ENCODE peak calls at places on chromosomes 13 and 19, in seven cellular contexts. One of them, this sample, is unnamed.

GRCh38 chr19:39430675-39431593 is 4.8 kb downstream of the RPS16 start:
- DNase-seq in testis: no peak
- DNase-seq in fibroblast of lung: peak; percentile 100
- DNase-seq in heart right ventricle: peak; percentile 48
- DNase-seq in BE2C: no peak
- DNase-seq in tibial nerve: no peak
- DNase-seq in mucosa of descending colon: peak; percentile 61
- DNase-seq in this sample: peak; percentile 59

GRCh38 chr19:8209965-8210659 is 942 bp downstream of the CERS4 start:
- DNase-seq in mucosa of descending colon: peak; percentile 57
- DNase-seq in fibroblast of lung: no peak
- DNase-seq in BE2C: no peak
- DNase-seq in testis: no peak
- DNase-seq in tibial nerve: no peak
- DNase-seq in heart right ventricle: peak; percentile 14
- DNase-seq in this sample: no peak

GRCh38 chr19:45798995-45799517 is 6.4 kb upstream of the DMWD start:
- DNase-seq in tibial nerve: peak; percentile 65
- DNase-seq in heart right ventricle: peak; percentile 60
- DNase-seq in fibroblast of lung: peak; percentile 79
- DNase-seq in BE2C: peak; percentile 70
- DNase-seq in testis: peak; percentile 74
- DNase-seq in mucosa of descending colon: no peak
- DNase-seq in this sample: peak; percentile 62

GRCh38 chr19:19329199-19329598 is 8.6 kb downstream of the MAU2 start:
- DNase-seq in heart right ventricle: no peak
- DNase-seq in testis: no peak
- DNase-seq in fibroblast of lung: no peak
- DNase-seq in tibial nerve: no peak
- DNase-seq in mucosa of descending colon: no peak
- DNase-seq in BE2C: no peak
- DNase-seq in this sample: no peak

GRCh38 chr19:50206191-50206590 is 2.8 kb downstream of the MYH14 start:
- DNase-seq in fibroblast of lung: no peak
- DNase-seq in tibial nerve: no peak
- DNase-seq in testis: no peak
- DNase-seq in mucosa of descending colon: peak; percentile 52
- DNase-seq in heart right ventricle: no peak
- DNase-seq in BE2C: no peak
- DNase-seq in this sample: peak; percentile 58

GRCh38 chr13:33509642-33510229 is 224.2 kb upstream of the STARD13 start:
- DNase-seq in fibroblast of lung: no peak
- DNase-seq in heart right ventricle: peak; percentile 62
- DNase-seq in mucosa of descending colon: no peak
- DNase-seq in tibial nerve: peak; percentile 26
- DNase-seq in testis: peak; percentile 34
- DNase-seq in BE2C: no peak
- DNase-seq in this sample: no peak

GRCh38 chr13:31046711-31047279 is 114.3 kb downstream of the TEX26 start:
- DNase-seq in heart right ventricle: peak; percentile 16
- DNase-seq in BE2C: peak; percentile 90
- DNase-seq in testis: peak; percentile 52
- DNase-seq in tibial nerve: no peak
- DNase-seq in fibroblast of lung: peak; percentile 75
- DNase-seq in mucosa of descending colon: no peak
- DNase-seq in this sample: peak; percentile 50

GRCh38 chr19:14021474-14021873 is 6.5 kb upstream of the RLN3 start:
- DNase-seq in BE2C: no peak
- DNase-seq in mucosa of descending colon: peak; percentile 49
- DNase-seq in fibroblast of lung: no peak
- DNase-seq in heart right ventricle: no peak
- DNase-seq in tibial nerve: no peak
- DNase-seq in testis: no peak
- DNase-seq in this sample: no peak

GRCh38 chr13:101455863-101456262 is 3.4 kb downstream of the ITGBL1 start:
- DNase-seq in mucosa of descending colon: no peak
- DNase-seq in heart right ventricle: no peak
- DNase-seq in fibroblast of lung: peak; percentile 91
- DNase-seq in testis: no peak
- DNase-seq in BE2C: no peak
- DNase-seq in tibial nerve: no peak
- DNase-seq in this sample: no peak

GRCh38 chr19:4730740-4731171 is 7.1 kb upstream of the DPP9 start:
- DNase-seq in heart right ventricle: no peak
- DNase-seq in BE2C: peak; percentile 54
- DNase-seq in testis: no peak
- DNase-seq in fibroblast of lung: no peak
- DNase-seq in tibial nerve: no peak
- DNase-seq in mucosa of descending colon: no peak
- DNase-seq in this sample: peak; percentile 37

GRCh38 chr13:71624641-71625040 is 242.4 kb downstream of the DACH1 start:
- DNase-seq in fibroblast of lung: no peak
- DNase-seq in tibial nerve: no peak
- DNase-seq in mucosa of descending colon: no peak
- DNase-seq in BE2C: peak; percentile 14
- DNase-seq in testis: no peak
- DNase-seq in heart right ventricle: no peak
- DNase-seq in this sample: no peak

GRCh38 chr13:52978989-52979388 is 49.6 kb upstream of the OLFM4 start:
- DNase-seq in heart right ventricle: no peak
- DNase-seq in tibial nerve: no peak
- DNase-seq in mucosa of descending colon: no peak
- DNase-seq in BE2C: no peak
- DNase-seq in testis: no peak
- DNase-seq in fibroblast of lung: no peak
- DNase-seq in this sample: no peak

GRCh38 chr19:55080915-55081772 is 5.5 kb downstream of the EPS8L1 start:
- DNase-seq in mucosa of descending colon: peak; percentile 96
- DNase-seq in fibroblast of lung: peak; percentile 53
- DNase-seq in BE2C: peak; percentile 86
- DNase-seq in heart right ventricle: peak; percentile 73
- DNase-seq in tibial nerve: peak; percentile 45
- DNase-seq in testis: peak; percentile 82
- DNase-seq in this sample: peak; percentile 93

GRCh38 chr19:52170863-52171320 is 529 bp downstream of the ZNF836 start:
- DNase-seq in heart right ventricle: peak; percentile 18
- DNase-seq in mucosa of descending colon: peak; percentile 66
- DNase-seq in testis: peak; percentile 24
- DNase-seq in BE2C: peak; percentile 23
- DNase-seq in fibroblast of lung: no peak
- DNase-seq in tibial nerve: no peak
- DNase-seq in this sample: peak; percentile 27

GRCh38 chr19:52176574-52176973 is 5.2 kb upstream of the ZNF836 start:
- DNase-seq in BE2C: no peak
- DNase-seq in tibial nerve: no peak
- DNase-seq in heart right ventricle: no peak
- DNase-seq in fibroblast of lung: no peak
- DNase-seq in mucosa of descending colon: no peak
- DNase-seq in testis: no peak
- DNase-seq in this sample: no peak

GRCh38 chr19:52170304-52170703 is 1.1 kb downstream of the ZNF836 start:
- DNase-seq in tibial nerve: no peak
- DNase-seq in fibroblast of lung: no peak
- DNase-seq in heart right ventricle: no peak
- DNase-seq in BE2C: no peak
- DNase-seq in mucosa of descending colon: no peak
- DNase-seq in testis: no peak
- DNase-seq in this sample: no peak

GRCh38 chr19:52172347-52172746 is 926 bp upstream of the ZNF836 start:
- DNase-seq in mucosa of descending colon: no peak
- DNase-seq in tibial nerve: no peak
- DNase-seq in heart right ventricle: no peak
- DNase-seq in testis: no peak
- DNase-seq in fibroblast of lung: no peak
- DNase-seq in BE2C: no peak
- DNase-seq in this sample: no peak

GRCh38 chr19:52171321-52172169 is at the start of gene ZNF836:
- DNase-seq in tibial nerve: peak; percentile 90
- DNase-seq in testis: peak; percentile 94
- DNase-seq in BE2C: peak; percentile 83
- DNase-seq in mucosa of descending colon: peak; percentile 95
- DNase-seq in heart right ventricle: peak; percentile 93
- DNase-seq in fibroblast of lung: peak; percentile 77
- DNase-seq in this sample: peak; percentile 94
- TF ChIP-seq CTCF in tibial nerve: no peak
- TF ChIP-seq CTCF in testis: no peak
- TF ChIP-seq CTCF in BE2C: no peak
- TF ChIP-seq CTCF in mucosa of descending colon: no peak
- TF ChIP-seq CTCF in heart right ventricle: no peak
- TF ChIP-seq CTCF in fibroblast of lung: no peak
- TF ChIP-seq CTCF in this sample: no peak

DNA sequence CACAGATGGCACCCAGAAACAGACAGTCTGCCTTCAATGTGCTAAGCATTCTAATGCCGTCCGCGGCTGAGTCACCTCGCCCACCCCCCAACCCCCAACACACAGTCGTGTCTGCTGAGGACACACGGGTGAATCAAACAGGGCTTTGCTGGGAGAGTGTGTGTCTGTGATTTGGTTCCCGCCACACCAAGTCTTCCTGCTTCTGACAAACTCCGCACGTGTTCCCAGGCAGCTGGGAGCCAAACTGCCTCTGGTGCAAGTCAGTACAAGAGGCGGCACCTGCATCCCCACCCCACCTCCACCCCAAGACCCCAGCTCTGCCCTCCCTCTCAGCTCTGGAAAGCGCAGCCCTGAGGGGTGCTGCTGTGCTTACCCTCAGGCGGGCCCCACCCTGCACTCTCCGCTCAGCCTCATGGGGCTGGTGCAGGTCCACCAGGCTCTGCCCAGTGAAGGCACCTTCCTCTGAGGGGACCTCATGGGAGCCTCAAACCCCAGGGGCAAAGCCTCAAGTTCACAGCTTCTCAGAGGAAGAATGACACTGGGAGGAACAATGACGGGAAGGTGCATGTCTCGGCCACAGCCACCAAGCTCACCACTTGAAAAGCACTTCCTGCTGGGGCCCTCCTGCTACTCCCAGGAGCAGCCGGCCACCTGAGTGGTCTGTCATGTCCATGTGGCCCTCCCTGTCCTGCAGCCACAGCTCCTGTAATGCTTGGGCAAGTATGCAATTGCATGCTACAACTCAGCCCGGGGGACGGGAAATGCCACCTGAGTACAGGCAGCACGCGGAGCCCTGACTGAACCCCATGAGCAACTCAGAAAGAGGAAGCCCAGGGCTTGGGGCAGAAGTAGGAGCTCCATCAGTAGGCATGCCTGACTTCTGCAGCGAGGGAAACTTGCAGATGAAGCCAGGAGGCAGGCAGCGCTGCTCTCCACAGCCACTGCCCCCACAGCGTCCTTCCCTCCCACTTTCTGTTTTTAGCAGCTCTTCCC is 15.1 kb upstream of the SLC35E1 start:
- DNase-seq in fibroblast of lung: peak; percentile 9
- DNase-seq in testis: peak; percentile 80
- DNase-seq in tibial nerve: peak; percentile 36
- DNase-seq in BE2C: no peak
- DNase-seq in mucosa of descending colon: peak; percentile 82
- DNase-seq in heart right ventricle: no peak
- DNase-seq in this sample: peak; percentile 66
- H3K4me3 ChIP-seq in fibroblast of lung: peak overlapping the region; percentile 6
- H3K4me3 ChIP-seq in testis: no peak overlapping the region
- H3K4me3 ChIP-seq in tibial nerve: no peak overlapping the region
- H3K4me3 ChIP-seq in BE2C: peak overlapping the region; percentile 60
- H3K4me3 ChIP-seq in mucosa of descending colon: no peak overlapping the region
- H3K4me3 ChIP-seq in heart right ventricle: peak overlapping the region; percentile 35
- H3K4me3 ChIP-seq in this sample: no peak overlapping the region

GRCh38 chr13:43629691-43630480 is 156.9 kb downstream of the ENOX1 start:
- DNase-seq in heart right ventricle: no peak
- DNase-seq in fibroblast of lung: peak; percentile 47
- DNase-seq in testis: no peak
- DNase-seq in tibial nerve: no peak
- DNase-seq in BE2C: no peak
- DNase-seq in mucosa of descending colon: no peak
- DNase-seq in this sample: no peak
- H3K4me1 ChIP-seq in heart right ventricle: no peaks in the 10 kb centered on the region
- H3K4me1 ChIP-seq in fibroblast of lung: no peaks in the 10 kb centered on the region
- H3K4me1 ChIP-seq in testis: no peaks in the 10 kb centered on the region
- H3K4me1 ChIP-seq in tibial nerve: no peaks in the 10 kb centered on the region
- H3K4me1 ChIP-seq in BE2C: peaks cover 17% of the 10 kb centered on the region
- H3K4me1 ChIP-seq in mucosa of descending colon: no peaks in the 10 kb centered on the region
- H3K4me1 ChIP-seq in this sample: no peaks in the 10 kb centered on the region

DNA sequence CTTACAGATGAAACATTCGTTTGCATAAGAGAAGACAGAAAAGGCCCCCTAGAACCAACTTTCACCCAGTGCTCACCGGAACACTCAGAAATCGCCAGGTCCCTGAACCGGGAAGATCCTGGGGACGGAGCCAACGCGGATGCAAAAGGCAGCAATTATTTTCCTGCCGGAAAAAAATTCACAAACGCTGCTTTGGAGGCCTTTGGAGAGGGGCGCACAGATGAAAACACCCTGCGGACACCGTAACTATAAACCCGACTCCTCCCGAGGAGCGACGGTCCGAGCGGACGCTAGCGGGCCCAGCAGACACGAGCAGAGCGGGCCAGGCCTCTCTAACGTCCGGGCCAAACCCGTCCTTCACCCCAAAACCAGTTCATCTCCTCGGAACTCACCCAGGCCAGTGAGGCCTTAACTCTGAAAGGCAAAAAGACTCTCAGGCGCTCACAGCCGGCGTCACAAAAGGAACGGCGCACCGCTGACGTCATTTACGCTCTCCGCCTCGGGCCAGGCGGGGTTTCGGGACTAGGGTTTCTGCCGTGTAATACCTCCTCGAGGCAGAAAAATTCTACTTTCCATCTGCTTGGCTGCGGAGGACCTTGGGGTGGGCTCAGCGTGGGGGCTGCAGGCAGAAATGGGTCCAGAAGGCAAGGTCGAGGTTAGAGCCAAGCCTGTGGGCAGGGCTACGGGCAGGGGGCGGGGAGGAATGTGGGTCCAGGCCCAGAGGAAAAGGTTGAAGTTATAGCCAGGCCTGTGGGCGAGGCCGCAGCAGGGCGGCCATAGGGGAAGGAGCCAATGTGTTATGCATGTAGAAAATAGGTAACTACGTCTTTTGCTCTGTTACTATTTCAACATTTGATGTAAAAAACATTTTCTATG is at the start of gene ZNF426:
- DNase-seq in BE2C: peak; percentile 88
- DNase-seq in heart right ventricle: peak; percentile 90
- DNase-seq in mucosa of descending colon: peak; percentile 90
- DNase-seq in tibial nerve: peak; percentile 70
- DNase-seq in fibroblast of lung: peak; percentile 94
- DNase-seq in testis: peak; percentile 93
- DNase-seq in this sample: peak; percentile 88
- TF ChIP-seq CTCF in BE2C: no peak
- TF ChIP-seq CTCF in heart right ventricle: no peak
- TF ChIP-seq CTCF in mucosa of descending colon: no peak
- TF ChIP-seq CTCF in tibial nerve: no peak
- TF ChIP-seq CTCF in fibroblast of lung: no peak
- TF ChIP-seq CTCF in testis: no peak
- TF ChIP-seq CTCF in this sample: no peak

GRCh38 chr13:48222358-48223015 is 10.5 kb upstream of the ITM2B start:
- DNase-seq in tibial nerve: peak; percentile 65
- DNase-seq in testis: no peak
- DNase-seq in fibroblast of lung: peak; percentile 76
- DNase-seq in mucosa of descending colon: no peak
- DNase-seq in heart right ventricle: no peak
- DNase-seq in BE2C: no peak
- DNase-seq in this sample: peak; percentile 19
- H3K4me3 ChIP-seq in tibial nerve: peak overlapping the region; percentile 18
- H3K4me3 ChIP-seq in testis: no peak overlapping the region
- H3K4me3 ChIP-seq in fibroblast of lung: peak overlapping the region; percentile 55
- H3K4me3 ChIP-seq in mucosa of descending colon: no peak overlapping the region
- H3K4me3 ChIP-seq in heart right ventricle: peak overlapping the region; percentile 44
- H3K4me3 ChIP-seq in BE2C: no peak overlapping the region
- H3K4me3 ChIP-seq in this sample: peak overlapping the region; percentile 17

This sample was measured in transverse colon.